ENCODE peak calls at places on chromosomes 6 and 20, in ten cellular contexts. X is GM12878, K is PC-3, Z is brain microvascular endothelial cell, C is cardiac fibroblast, O is lower lobe of right lung, S is uterus, R is heart left ventricle, I is IMR-90, N is BJ. B is an unnamed sample.

GRCh38 chr6:140203611-140204553 is 829.4 kb upstream of the CITED2 start:
- DNase-seq in X (no peak), K (peak), Z (peak), C (peak), O (no peak), S (no peak), R (no peak), I (peak), N (peak), B (peak)

GRCh38 chr6:132902866-132903265 is 88.5 kb downstream of the RPS12 start:
- DNase-seq in X (no peak), K (no peak), Z (no peak), C (no peak), O (no peak), S (no peak), R (no peak), I (peak), N (no peak), B (no peak)

GRCh38 chr6:75761489-75761888 is 12.4 kb downstream of the MYO6 start:
- DNase-seq in X (no peak), K (no peak), Z (no peak), C (no peak), O (no peak), S (no peak), R (no peak), I (no peak), N (no peak), B (no peak)

GRCh38 chr20:1851396-1851795 is 43.8 kb upstream of the SIRPA start:
- DNase-seq in X (no peak), K (no peak), Z (no peak), C (no peak), O (no peak), S (no peak), R (no peak), I (no peak), N (no peak), B (no peak)

GRCh38 chr6:110495949-110496348 is 19.5 kb upstream of the SLC22A16 start:
- DNase-seq in X (no peak), K (no peak), Z (no peak), C (no peak), O (no peak), S (no peak), R (no peak), I (no peak), N (no peak), B (no peak)

GRCh38 chr6:117849087-117849486 is 58.0 kb upstream of the SLC35F1 start:
- DNase-seq in X (no peak), K (no peak), Z (no peak), C (no peak), O (no peak), S (no peak), R (no peak), I (no peak), N (no peak), B (no peak)

GRCh38 chr20:21008951-21009350 is 97.2 kb downstream of the LINC00237 start:
- DNase-seq in X (no peak), K (no peak), Z (no peak), C (no peak), O (no peak), S (no peak), R (no peak), I (no peak), N (no peak), B (no peak)

GRCh38 chr20:19964289-19965263 is 52.6 kb upstream of the NAA20 start:
- DNase-seq in X (no peak), K (peak), Z (peak), C (peak), O (peak), S (peak), R (no peak), I (peak), N (peak), B (peak)

GRCh38 chr6:77021232-77021631 is 442.1 kb downstream of the HTR1B start:
- DNase-seq in X (no peak), K (no peak), Z (no peak), C (no peak), O (no peak), S (no peak), R (no peak), I (no peak), N (no peak), B (no peak)

GRCh38 chr20:64038579-64039292 is 2.8 kb downstream of the C20orf204 start:
- DNase-seq in X (no peak), K (peak), Z (peak), C (peak), O (peak), S (peak), R (peak), I (peak), N (no peak), B (peak)

GRCh38 chr20:12970372-12970821 is 38.4 kb upstream of the SPTLC3 start:
- DNase-seq in X (no peak), K (peak), Z (peak), C (peak), O (no peak), S (no peak), R (no peak), I (peak), N (no peak), B (peak)

GRCh38 chr6:166771701-166772100 is 144.7 kb upstream of the RPS6KA2 start:
- DNase-seq in X (no peak), K (no peak), Z (no peak), C (no peak), O (no peak), S (no peak), R (no peak), I (no peak), N (no peak), B (no peak)

GRCh38 chr6:30461055-30461454 is 28.3 kb upstream of the HLA-E start:
- DNase-seq in X (no peak), K (no peak), Z (no peak), C (no peak), O (no peak), S (no peak), R (no peak), I (no peak), N (no peak), B (no peak)

GRCh38 chr6:53741001-53741400 is 53.8 kb upstream of the LRRC1 start:
- DNase-seq in X (no peak), K (no peak), Z (no peak), C (no peak), O (no peak), S (no peak), R (no peak), I (no peak), N (no peak), B (no peak)

GRCh38 chr6:117918454-117918853 is 11.4 kb downstream of the SLC35F1 start:
- DNase-seq in X (no peak), K (no peak), Z (no peak), C (no peak), O (no peak), S (no peak), R (no peak), I (no peak), N (no peak), B (no peak)

GRCh38 chr6:63899550-63899949 is 263.9 kb downstream of the PHF3 start:
- DNase-seq in X (no peak), K (peak), Z (no peak), C (peak), O (no peak), S (no peak), R (no peak), I (peak), N (no peak), B (peak)

DNA sequence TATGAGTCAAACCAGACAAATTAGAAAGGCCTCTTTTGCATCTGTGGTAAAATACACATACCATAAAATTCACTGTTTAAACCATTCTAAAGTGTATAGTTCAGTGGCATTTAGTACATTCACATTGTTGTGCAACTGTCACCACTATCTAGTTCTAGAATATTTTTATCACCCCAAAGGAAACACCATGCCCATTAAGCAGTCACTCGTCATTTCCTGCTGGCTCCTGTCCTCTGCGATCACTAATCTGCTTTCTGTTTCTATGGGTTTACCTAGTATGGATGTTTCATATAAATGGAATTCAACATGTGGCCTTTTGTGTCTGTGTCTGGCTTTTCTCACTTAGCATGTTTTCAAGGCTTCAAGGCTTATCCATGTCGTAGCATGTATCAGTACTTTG is 269.2 kb downstream of the PHF3 start:
- DNase-seq in X (no peak), K (peak), Z (peak), C (peak), O (no peak), S (no peak), R (no peak), I (peak), N (peak), B (peak)
- H3K4me3 ChIP-seq in X (no peak), K (no peak), Z (no peak), C (no peak), O (no peak), S (no peak), R (no peak), I (no peak), N (no peak), B (no peak)

GRCh38 chr6:46191961-46192360 is 21.2 kb upstream of the ENPP5 start:
- DNase-seq in X (no peak), K (peak), Z (peak), C (peak), O (no peak), S (no peak), R (no peak), I (peak), N (peak), B (peak)
- TF ChIP-seq CTCF in X (no peak), K (no peak), Z (no peak), C (no peak), O (no peak), S (no peak), R (no peak), I (no peak), N (no peak), B (no peak)

GRCh38 chr20:32536861-32537656 is 48.1 kb downstream of the NOL4L start:
- DNase-seq in X (no peak), K (peak), Z (no peak), C (no peak), O (peak), S (no peak), R (no peak), I (no peak), N (no peak), B (no peak)
- H3K4me3 ChIP-seq in X (peak), K (peak), Z (peak), C (peak), O (peak), S (peak), R (peak), I (no peak), N (peak), B (peak)

DNA sequence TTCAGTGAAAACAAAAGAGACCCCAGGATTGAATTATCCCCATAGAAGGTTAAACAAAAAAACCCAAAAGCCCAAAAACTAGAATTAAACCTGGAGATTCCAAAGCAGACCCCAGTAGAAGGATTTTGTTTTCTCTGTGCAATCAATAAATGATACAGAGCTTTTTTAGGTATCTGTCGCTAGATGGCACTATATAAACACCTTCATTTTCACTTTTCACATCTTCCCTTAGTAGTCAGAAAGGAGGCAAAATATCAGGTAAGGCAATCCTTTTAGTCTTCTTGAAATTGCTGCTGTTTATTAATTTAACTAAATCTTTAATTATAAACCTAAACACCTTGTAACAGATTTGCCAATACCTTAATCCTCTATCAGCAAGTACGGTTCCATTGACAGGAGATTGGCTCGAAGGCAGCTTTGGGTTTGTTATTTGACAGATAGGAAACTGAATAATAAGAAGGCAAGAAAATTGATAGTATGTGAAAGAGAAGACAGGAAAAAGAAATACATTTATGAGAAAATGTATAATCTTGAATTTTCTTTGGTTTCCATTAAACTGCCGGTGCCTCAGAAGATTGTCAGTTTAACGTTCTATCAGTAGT is 23.3 kb upstream of the IBTK start:
- DNase-seq in X (peak), K (peak), Z (no peak), C (peak), O (no peak), S (no peak), R (no peak), I (peak), N (no peak), B (peak)
- TF ChIP-seq CTCF in X (peak), K (peak), Z (peak), C (peak), O (peak), S (peak), R (peak), I (peak), N (peak), B (peak)

GRCh38 chr6:143959865-143960264 is 48.2 kb downstream of the PLAGL1 start:
- DNase-seq in X (no peak), K (no peak), Z (no peak), C (no peak), O (no peak), S (no peak), R (no peak), I (peak), N (no peak), B (no peak)

GRCh38 chr6:143955971-143956370 is 52.1 kb downstream of the PLAGL1 start:
- DNase-seq in X (no peak), K (peak), Z (no peak), C (no peak), O (no peak), S (no peak), R (no peak), I (peak), N (no peak), B (no peak)

GRCh38 chr6:143958839-143959399 is 49.1 kb downstream of the PLAGL1 start:
- DNase-seq in X (no peak), K (no peak), Z (no peak), C (no peak), O (no peak), S (no peak), R (no peak), I (no peak), N (no peak), B (no peak)

GRCh38 chr6:143953922-143954321 is 54.1 kb downstream of the PLAGL1 start:
- DNase-seq in X (no peak), K (no peak), Z (no peak), C (no peak), O (no peak), S (no peak), R (no peak), I (no peak), N (no peak), B (no peak)

DNA sequence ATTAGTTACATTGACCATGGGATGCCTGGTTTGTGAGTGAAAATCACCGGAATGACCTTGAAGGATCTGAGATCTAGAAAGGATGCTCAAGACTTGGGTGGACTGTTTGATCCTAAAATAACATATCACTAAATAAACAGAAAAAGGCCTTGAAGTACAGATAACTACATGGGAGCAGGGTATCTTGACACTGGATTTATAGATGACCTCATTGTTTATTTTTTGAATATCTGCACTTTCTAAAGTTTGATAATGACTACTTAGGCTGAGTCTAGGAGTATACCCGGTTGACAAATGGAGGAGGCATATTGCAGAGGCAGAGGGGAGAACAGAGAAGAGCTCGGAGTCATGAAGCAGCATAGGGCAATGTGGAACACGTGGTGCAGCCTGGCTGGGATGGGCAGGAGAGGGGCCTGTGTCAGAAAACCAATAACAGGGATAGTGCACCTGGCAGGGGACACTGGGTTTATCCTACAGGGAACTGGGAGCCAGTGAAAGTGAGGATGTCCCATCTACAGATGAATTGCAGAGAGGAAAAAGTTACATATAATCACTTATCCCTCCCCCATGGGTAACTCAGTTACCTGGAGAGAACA is 50.3 kb downstream of the PLAGL1 start:
- DNase-seq in X (no peak), K (no peak), Z (no peak), C (no peak), O (no peak), S (no peak), R (no peak), I (no peak), N (no peak), B (no peak)
- H3K4me3 ChIP-seq in X (no peak), K (no peak), Z (no peak), C (no peak), O (no peak), S (no peak), R (no peak), I (no peak), N (no peak), B (no peak)

GRCh38 chr6:41090841-41091761 is 18.3 kb downstream of the NFYA start:
- DNase-seq in X (no peak), K (no peak), Z (no peak), C (no peak), O (no peak), S (no peak), R (no peak), I (peak), N (no peak), B (no peak)

GRCh38 chr6:41097467-41098090 is 24.8 kb downstream of the NFYA start:
- DNase-seq in X (no peak), K (no peak), Z (peak), C (peak), O (no peak), S (no peak), R (no peak), I (peak), N (peak), B (peak)

GRCh38 chr6:41088451-41088850 is 15.7 kb downstream of the NFYA start:
- DNase-seq in X (no peak), K (no peak), Z (peak), C (no peak), O (no peak), S (no peak), R (no peak), I (peak), N (no peak), B (no peak)

GRCh38 chr6:41093729-41094128 is 21.0 kb downstream of the NFYA start:
- DNase-seq in X (no peak), K (no peak), Z (peak), C (peak), O (no peak), S (no peak), R (no peak), I (peak), N (no peak), B (peak)

GRCh38 chr6:41092421-41093140 is 19.8 kb downstream of the NFYA start:
- DNase-seq in X (no peak), K (peak), Z (peak), C (peak), O (no peak), S (no peak), R (no peak), I (peak), N (no peak), B (peak)
- TF ChIP-seq CTCF in X (peak), K (peak), Z (peak), C (peak), O (peak), S (no peak), R (peak), I (peak), N (peak), B (peak)

GRCh38 chr6:144660545-144660944 is 375.4 kb downstream of the UTRN start:
- DNase-seq in X (no peak), K (no peak), Z (no peak), C (no peak), O (no peak), S (no peak), R (no peak), I (no peak), N (no peak), B (no peak)
- H3K4me3 ChIP-seq in X (no peak), K (no peak), Z (no peak), C (no peak), O (peak), S (no peak), R (no peak), I (no peak), N (no peak), B (no peak)

DNA sequence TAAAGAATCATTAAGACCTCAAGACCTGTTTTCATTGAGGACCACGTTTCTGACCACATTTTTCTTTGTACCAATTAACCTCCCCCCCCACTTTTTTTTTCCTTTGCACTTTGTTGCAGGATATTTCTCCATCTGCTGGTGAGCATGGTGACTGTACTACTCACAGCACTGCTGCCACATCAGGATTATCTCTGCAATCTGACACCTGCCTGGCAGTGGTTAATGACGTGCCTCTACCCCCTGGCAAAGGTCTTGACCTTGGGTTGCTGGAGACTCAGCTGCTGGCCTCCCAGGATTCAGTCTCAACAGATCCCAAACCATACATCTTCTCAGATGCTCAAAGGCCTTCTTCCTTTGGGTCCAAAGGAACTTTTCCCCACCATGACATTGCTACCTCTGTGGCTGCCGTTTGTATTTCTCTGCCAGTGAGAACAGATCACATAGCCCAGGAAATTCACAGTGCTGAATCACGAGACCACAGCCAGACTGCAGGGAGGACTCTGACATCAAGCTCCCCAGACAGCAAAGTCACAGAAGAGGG is 46.6 kb upstream of the EDN3 start:
- DNase-seq in X (no peak), K (peak), Z (no peak), C (no peak), O (no peak), S (no peak), R (no peak), I (no peak), N (no peak), B (no peak)
- TF ChIP-seq CTCF in X (no peak), K (peak), Z (no peak), C (no peak), O (no peak), S (no peak), R (no peak), I (no peak), N (no peak), B (no peak)